ENCODE peak calls at places on chromosomes 16 and 17, in six cellular contexts. G is A172; P is chondrocyte; L is stimulated activated CD8-positive, alpha-beta memory T cell treated with anti-CD3 and anti-CD28 coated beads, Interleukin-2, amount 100 ng/mL, for 1 hour; T is Kasumi-1; I is omental fat pad. E is an unnamed sample.

GRCh38 chr16:17229131-17229530 is 241.6 kb downstream of the XYLT1 start:
- DNase-seq in I (no peak), L (no peak), T (no peak), P (no peak), G (no peak), E (no peak)

GRCh38 chr17:21289902-21290571 is 5.5 kb downstream of the MAP2K3 start:
- DNase-seq in G (no peak), T (no peak), L (no peak), P (no peak), I (no peak), E (no peak)

GRCh38 chr17:182164-182751 is 808 bp upstream of the DOC2B start:
- DNase-seq in L (no peak), I (no peak), T (no peak), P (no peak), G (no peak), E (no peak)

GRCh38 chr16:69363281-69363717 is 11.7 kb upstream of the TMED6 start:
- DNase-seq in I (no peak), T (no peak), L (no peak), P (no peak), G (no peak), E (no peak)

GRCh38 chr17:62821213-62822079 is 13.3 kb upstream of the MARCHF10 start:
- DNase-seq in I (no peak), G (no peak), L (no peak), P (no peak), T (no peak), E (no peak)

GRCh38 chr17:78131172-78132085 is 858 bp downstream of the TMC8 start:
- DNase-seq in L (no peak), I (no peak), T (peak), P (peak), G (no peak), E (no peak)

GRCh38 chr17:79992657-79993389 is 42.8 kb downstream of the TBC1D16 start:
- DNase-seq in T (no peak), I (no peak), L (no peak), P (no peak), G (no peak), E (no peak)

GRCh38 chr16:65763640-65764305 is 602.7 kb upstream of the CDH5 start:
- DNase-seq in I (no peak), G (no peak), T (no peak), P (no peak), L (no peak), E (no peak)

GRCh38 chr17:42964161-42964932 is at the start of gene AARSD1:
- DNase-seq in P (peak), G (peak), I (peak), L (peak), T (peak), E (peak)

GRCh38 chr17:55067697-55068439 is 99.3 kb downstream of the STXBP4 start:
- DNase-seq in G (no peak), T (no peak), L (no peak), P (no peak), I (no peak), E (no peak)

GRCh38 chr17:16013943-16014407 is 14.4 kb downstream of the TTC19 start:
- DNase-seq in G (peak), P (no peak), T (no peak), I (no peak), L (no peak), E (no peak)

GRCh38 chr17:61265397-61265796 is 134.2 kb upstream of the TBX2 start:
- DNase-seq in P (no peak), T (no peak), G (no peak), I (no peak), L (no peak), E (no peak)

GRCh38 chr17:73582821-73583220 is 61.4 kb downstream of the SDK2 start:
- DNase-seq in P (no peak), I (no peak), L (no peak), T (no peak), G (no peak), E (no peak)

GRCh38 chr16:58647107-58647506 is 17.5 kb upstream of the CNOT1 start:
- DNase-seq in I (no peak), L (no peak), G (no peak), P (no peak), T (no peak), E (no peak)

GRCh38 chr17:44540246-44541084 is 16.8 kb upstream of the FZD2 start:
- DNase-seq in L (no peak), P (no peak), T (no peak), I (no peak), G (no peak), E (no peak)

GRCh38 chr16:31081428-31082351 is 7.1 kb downstream of the PRSS53 start:
- DNase-seq in I (no peak), T (no peak), L (no peak), G (no peak), P (no peak), E (no peak)

GRCh38 chr17:17412331-17412730 is 64.5 kb upstream of the MED9 start:
- DNase-seq in L (no peak), T (no peak), G (peak), P (no peak), I (no peak), E (no peak)

GRCh38 chr16:89946515-89946914 is 2.0 kb upstream of the DEF8 start:
- DNase-seq in I (no peak), T (no peak), G (no peak), L (no peak), P (no peak), E (no peak)

GRCh38 chr17:72244494-72244893 is 123.7 kb downstream of the SOX9 start:
- DNase-seq in T (no peak), P (no peak), L (no peak), G (no peak), I (no peak), E (no peak)

GRCh38 chr17:78805301-78805700 is 23.2 kb upstream of the CYTH1 start:
- DNase-seq in G (no peak), P (no peak), T (no peak), L (peak), I (no peak), E (peak)

GRCh38 chr16:71637398-71637797 is 11.4 kb downstream of the MARVELD3 start:
- DNase-seq in G (peak), L (no peak), T (no peak), I (no peak), P (no peak), E (no peak)

GRCh38 chr17:17675925-17676534 is 5.2 kb upstream of the RAI1 start:
- DNase-seq in P (no peak), I (no peak), G (no peak), T (peak), L (no peak), E (no peak)